ENCODE peak calls at places on chromosomes 13 and 19, in eight cellular contexts. D, R, G, K, U, S, Y and O are unnamed samples.

GRCh38 chr13:96499646-96500045 is 409.7 kb downstream of the HS6ST3 start:
- DNase-seq in R (no peak), G (no peak), Y (no peak), S (no peak), K (no peak), D (no peak), U (no peak), O (no peak)

GRCh38 chr13:32125221-32125621 is 93.6 kb downstream of the FRY start:
- DNase-seq in U (no peak), Y (no peak), K (peak), R (no peak), G (peak), S (no peak), D (peak), O (peak)

GRCh38 chr13:29924482-29924884 is 74.1 kb upstream of the UBL3 start:
- DNase-seq in U (no peak), Y (no peak), S (peak), R (peak), G (peak), K (no peak), D (peak), O (peak)

GRCh38 chr13:44273991-44274810 is 99.4 kb upstream of the SERP2 start:
- DNase-seq in G (peak), K (no peak), Y (no peak), D (peak), R (no peak), U (no peak), S (no peak), O (peak)

GRCh38 chr13:21834511-21834910 is 163.6 kb downstream of the FGF9 start:
- DNase-seq in Y (no peak), G (no peak), U (no peak), D (no peak), K (no peak), R (no peak), S (no peak), O (no peak)

GRCh38 chr19:1373534-1374249 is 10.0 kb upstream of the NDUFS7 start:
- DNase-seq in S (no peak), G (peak), U (no peak), Y (no peak), D (peak), R (peak), K (no peak), O (no peak)

GRCh38 chr19:4732680-4733114 is 9.1 kb upstream of the DPP9 start:
- DNase-seq in Y (no peak), U (peak), D (peak), R (peak), G (peak), K (peak), S (peak), O (no peak)

GRCh38 chr13:32117696-32118095 is 86.1 kb downstream of the FRY start:
- DNase-seq in S (no peak), U (no peak), D (no peak), G (no peak), Y (no peak), K (no peak), R (peak), O (no peak)

GRCh38 chr19:53868091-53868891 is 608 bp downstream of the MYADM start:
- DNase-seq in U (peak), R (peak), G (peak), D (peak), S (peak), Y (peak), K (peak), O (no peak)

GRCh38 chr19:35109395-35110112 is 6.1 kb upstream of the FXYD3 start:
- DNase-seq in S (no peak), K (no peak), G (no peak), D (no peak), R (no peak), Y (no peak), U (peak), O (no peak)

GRCh38 chr13:40662866-40663265 is 3.6 kb downstream of the FOXO1 start:
- DNase-seq in K (no peak), Y (no peak), R (no peak), S (no peak), G (no peak), U (peak), D (no peak), O (no peak)
- H3K4me3 ChIP-seq in K (peak), Y (peak), R (no peak), S (no peak), G (peak), U (no peak), D (no peak), O (no peak)

DNA sequence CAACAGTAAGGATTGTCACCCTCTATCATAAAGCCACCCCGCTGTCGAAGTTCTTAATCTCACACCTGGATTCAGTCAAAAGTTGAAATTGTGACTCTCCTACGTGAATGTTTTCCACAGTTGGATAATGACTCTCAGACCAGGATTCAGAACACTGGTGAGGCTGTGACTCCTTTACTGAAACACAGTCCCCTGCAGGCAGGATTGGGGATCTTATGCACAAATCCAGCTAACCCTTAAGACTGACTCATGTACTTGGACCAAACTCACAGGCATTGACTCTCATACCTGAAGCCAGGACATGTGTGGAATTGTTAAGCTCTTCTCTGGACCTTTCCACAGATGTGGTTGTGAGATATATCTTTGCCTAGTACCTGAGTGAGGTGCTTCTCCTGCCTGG is 46.8 kb downstream of the ZNF85 start:
- DNase-seq in D (no peak), U (no peak), Y (no peak), R (no peak), S (no peak), G (no peak), K (no peak), O (no peak)
- TF ChIP-seq CTCF in D (no peak), U (no peak), Y (no peak), R (no peak), S (no peak), G (no peak), K (no peak), O (no peak)

GRCh38 chr13:52399708-52400107 is 6.3 kb downstream of the THSD1 start:
- DNase-seq in D (peak), G (peak), K (no peak), Y (no peak), S (no peak), U (no peak), R (no peak), O (no peak)
- H3K4me3 ChIP-seq in D (no peak), G (no peak), K (no peak), Y (no peak), S (no peak), U (no peak), R (no peak), O (no peak)

GRCh38 chr19:11286312-11286974 is 9.5 kb upstream of the TSPAN16 start:
- DNase-seq in S (no peak), K (no peak), D (peak), R (no peak), U (no peak), G (peak), Y (no peak), O (no peak)
- TF ChIP-seq CTCF in S (no peak), K (no peak), D (peak), R (no peak), U (no peak), G (peak), Y (no peak), O (peak)

DNA sequence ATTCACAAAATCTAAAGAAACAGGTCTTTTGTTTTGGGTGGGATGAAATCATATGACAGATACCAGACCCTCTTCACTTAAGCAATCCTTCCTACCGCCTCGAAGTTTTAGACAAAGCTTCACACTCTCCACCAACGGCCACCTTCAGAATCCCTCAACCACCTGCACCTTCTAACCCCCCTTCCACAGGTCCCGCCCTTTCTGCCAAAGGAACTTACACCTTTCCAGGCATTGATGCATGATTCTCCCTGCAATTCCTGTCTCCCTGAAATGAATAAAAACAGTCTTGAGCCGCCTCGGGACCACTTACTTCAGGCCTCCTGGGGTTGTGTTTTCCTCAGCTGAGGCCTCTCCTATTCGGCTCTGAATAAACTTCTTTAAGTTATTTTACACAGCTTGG is 869 bp downstream of the ZNF433 start:
- DNase-seq in G (no peak), U (peak), K (no peak), D (peak), R (no peak), Y (no peak), S (no peak), O (no peak)
- H3K4me3 ChIP-seq in G (peak), U (peak), K (peak), D (peak), R (no peak), Y (peak), S (no peak), O (peak)

DNA sequence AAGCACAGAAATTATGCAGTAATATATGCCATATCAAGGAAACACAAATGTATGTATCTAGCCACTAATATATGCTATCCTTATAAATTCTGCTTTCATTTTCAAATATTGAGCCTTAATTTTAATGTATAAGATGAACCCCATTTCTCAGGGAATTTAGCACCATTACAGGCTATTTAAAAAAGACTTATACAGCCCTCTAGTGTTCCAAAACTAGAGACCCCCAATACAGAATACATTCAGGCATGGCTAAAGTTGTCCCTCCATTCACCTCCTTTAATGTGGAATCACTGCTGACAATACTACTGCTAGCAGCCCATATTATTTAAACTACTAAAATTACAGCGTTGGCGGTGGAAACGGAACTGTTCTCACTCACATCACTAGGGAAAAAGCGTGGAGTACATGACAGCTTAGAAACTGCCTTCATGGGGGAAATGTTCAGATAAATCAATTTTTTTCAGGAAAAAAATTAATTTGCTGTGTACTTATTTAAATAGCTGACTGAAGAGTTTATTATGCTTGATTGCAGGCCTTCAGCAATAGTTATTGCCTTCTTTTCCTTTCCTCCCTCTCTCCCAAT is 541.0 kb downstream of the PCDH9 start:
- DNase-seq in Y (no peak), D (peak), G (peak), R (no peak), S (no peak), K (no peak), U (peak), O (no peak)
- TF ChIP-seq CTCF in Y (no peak), D (peak), G (peak), R (no peak), S (no peak), K (no peak), U (peak), O (peak)

GRCh38 chr19:55080915-55081772 is 5.5 kb downstream of the EPS8L1 start:
- DNase-seq in Y (no peak), D (peak), G (peak), K (no peak), U (peak), S (peak), R (peak), O (no peak)
- H3K4me3 ChIP-seq in Y (peak), D (peak), G (peak), K (peak), U (peak), S (peak), R (no peak), O (peak)

GRCh38 chr13:110644892-110645521 is 29.7 kb downstream of the NAXD start:
- DNase-seq in D (peak), R (peak), G (peak), U (peak), K (peak), S (no peak), Y (peak), O (peak)
- TF ChIP-seq CTCF in D (peak), R (no peak), G (peak), U (peak), K (no peak), S (no peak), Y (no peak), O (peak)

DNA sequence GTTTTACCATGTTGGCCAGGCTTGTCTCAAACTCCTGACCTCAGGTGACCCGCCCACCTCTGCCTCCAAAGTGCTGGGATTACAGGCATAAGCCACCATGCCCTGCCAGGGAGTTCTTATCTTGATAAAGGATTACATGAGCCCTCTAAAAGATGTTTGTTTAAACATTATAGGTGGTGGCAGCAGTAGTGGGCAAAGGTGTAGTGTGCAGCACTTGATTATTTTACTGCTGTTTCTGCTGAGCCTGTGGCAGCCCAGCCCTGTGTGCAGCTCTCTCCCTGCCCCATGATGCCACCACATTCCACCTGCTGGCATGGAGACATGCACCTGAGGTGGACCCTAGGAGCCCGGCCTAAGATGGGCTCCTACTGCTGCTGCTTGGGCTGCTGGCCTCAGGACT is 54.0 kb downstream of the ZNF429 start:
- DNase-seq in R (no peak), U (no peak), Y (no peak), K (no peak), S (no peak), G (no peak), D (no peak), O (no peak)
- H3K4me3 ChIP-seq in R (no peak), U (no peak), Y (no peak), K (no peak), S (no peak), G (no peak), D (no peak), O (no peak)

GRCh38 chr13:91643394-91643793 is 245.0 kb downstream of the GPC5 start:
- DNase-seq in R (no peak), Y (no peak), G (no peak), K (no peak), S (no peak), D (no peak), U (no peak), O (no peak)
- TF ChIP-seq CTCF in R (no peak), Y (no peak), G (no peak), K (no peak), S (no peak), D (no peak), U (no peak), O (no peak)